ENCODE peak calls at places on chromosome 2, in seven cellular contexts. E is K562, T is HepG2, P is HCT116, M is SK-N-SH, B is H1, I is GM12878. Q is an unnamed sample.

GRCh38 chr2:109128048-109128465 is 948 bp upstream of the SH3RF3 start:
- DNase-seq in B (peak; percentile 90), T (peak; percentile 47), M (peak; percentile 96), I (no peak), E (peak; percentile 64), P (peak; percentile 26), Q (peak; percentile 32)

GRCh38 chr2:100956081-100956480 is 46.0 kb upstream of the RPL31 start:
- DNase-seq in T (no peak), E (no peak), P (no peak), B (no peak), M (no peak), I (no peak), Q (no peak)

GRCh38 chr2:187976259-187976658 is 315.4 kb upstream of the GULP1 start:
- DNase-seq in I (no peak), M (no peak), B (no peak), T (no peak), E (no peak), P (no peak), Q (no peak)

GRCh38 chr2:180122874-180123273 is 115.8 kb upstream of the CWC22 start:
- DNase-seq in B (no peak), T (no peak), I (no peak), M (no peak), E (no peak), P (no peak), Q (no peak)

GRCh38 chr2:207290833-207291232 is 125.1 kb upstream of the KLF7 start:
- DNase-seq in B (no peak), P (no peak), T (no peak), M (no peak), I (no peak), E (no peak), Q (no peak)

GRCh38 chr2:215770668-215771067 is 242.7 kb downstream of the MREG start:
- DNase-seq in I (no peak), T (no peak), B (no peak), P (no peak), M (no peak), E (no peak), Q (no peak)

GRCh38 chr2:1517786-1518500 is 104.7 kb downstream of the TPO start:
- DNase-seq in B (no peak), E (no peak), T (no peak), M (no peak), P (no peak), I (no peak), Q (no peak)

GRCh38 chr2:68925298-68925885 is 27.3 kb downstream of the GKN2 start:
- DNase-seq in T (peak; percentile 55), B (no peak), E (peak; percentile 63), P (peak; percentile 48), M (peak; percentile 55), I (peak; percentile 12), Q (peak; percentile 41)

GRCh38 chr2:208269091-208269490 is 3.0 kb downstream of the PIKFYVE start:
- DNase-seq in T (peak; percentile 35), M (no peak), E (no peak), B (no peak), P (no peak), I (no peak), Q (no peak)

GRCh38 chr2:207135340-207135739 is 30.4 kb downstream of the KLF7 start:
- DNase-seq in I (no peak), P (no peak), T (no peak), E (no peak), M (no peak), B (no peak), Q (no peak)

GRCh38 chr2:188245230-188245629 is 46.4 kb upstream of the GULP1 start:
- DNase-seq in B (no peak), E (no peak), P (no peak), M (no peak), I (no peak), T (no peak), Q (no peak)

GRCh38 chr2:157830696-157831570 is 45.2 kb downstream of the ACVR1 start:
- DNase-seq in B (no peak), P (peak; percentile 67), I (no peak), M (no peak), T (peak; percentile 52), E (no peak), Q (no peak)

GRCh38 chr2:27308359-27308875 is at the start of gene UCN:
- DNase-seq in P (no peak), I (no peak), B (peak; percentile 87), M (peak; percentile 82), E (no peak), T (no peak), Q (no peak)

GRCh38 chr2:9271691-9272090 is 65.1 kb downstream of the ASAP2 start:
- DNase-seq in E (no peak), M (no peak), B (no peak), I (no peak), T (no peak), P (no peak), Q (no peak)

GRCh38 chr2:60331106-60331809 is 222.2 kb downstream of the BCL11A start:
- DNase-seq in B (no peak), P (no peak), E (no peak), M (no peak), T (no peak), I (no peak), Q (no peak)

GRCh38 chr2:122414911-122415310 is 659.5 kb downstream of the TSN start:
- DNase-seq in I (no peak), E (no peak), M (no peak), P (no peak), T (no peak), B (no peak), Q (peak; percentile 15)

GRCh38 chr2:66481100-66481549 is 46.2 kb downstream of the MEIS1 start:
- DNase-seq in B (no peak), I (no peak), M (no peak), T (no peak), P (no peak), E (peak; percentile 50), Q (no peak)

GRCh38 chr2:181807526-181807925 is 84.0 kb upstream of the ITPRID2 start:
- DNase-seq in M (no peak), T (no peak), E (no peak), I (no peak), B (no peak), P (no peak), Q (no peak)

DNA sequence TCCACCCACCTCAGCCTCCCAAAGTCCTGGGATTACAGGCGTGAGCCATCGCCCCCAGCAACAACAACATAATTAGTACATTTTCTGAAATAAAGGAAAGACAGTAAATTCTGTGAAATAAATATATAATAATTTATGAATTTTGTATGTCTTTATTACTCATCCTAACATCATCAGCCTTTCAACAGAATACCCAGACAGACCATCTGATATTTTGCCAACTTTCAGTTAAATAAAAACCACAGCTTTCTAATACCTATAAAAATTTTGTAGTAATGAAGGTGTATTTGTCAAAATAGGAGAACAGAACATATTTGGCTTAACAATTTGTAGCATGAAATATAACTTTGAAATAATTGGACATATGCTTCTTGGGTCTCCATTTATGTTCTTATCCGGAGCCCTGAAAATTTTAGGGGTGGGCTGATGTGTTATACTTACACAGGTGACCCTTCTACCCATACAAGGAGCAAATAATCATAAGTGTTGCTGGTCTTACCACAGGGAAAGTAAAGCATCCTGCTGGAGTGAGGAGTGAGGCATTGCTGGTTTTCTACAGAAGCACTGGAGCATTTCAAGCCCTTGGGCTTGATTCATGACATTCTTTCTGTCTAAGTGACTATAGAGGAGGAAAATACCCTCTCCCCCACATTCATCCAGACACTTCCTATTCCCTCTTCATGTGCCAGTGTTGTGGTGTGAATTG is 99.3 kb downstream of the SPOPL start:
- DNase-seq in M (no peak), P (no peak), T (no peak), B (no peak), I (no peak), E (no peak), Q (no peak)
- TF ChIP-seq JUND in M (no peak), P (no peak), T (no peak), B (no peak), I (no peak), E (no peak), Q (no peak)

GRCh38 chr2:232894251-232894650 is 24.2 kb downstream of the SNORC start:
- DNase-seq in B (no peak), P (no peak), M (no peak), I (no peak), T (no peak), E (no peak), Q (no peak)
- TF ChIP-seq JUND in B (no peak), P (no peak), M (no peak), I (no peak), T (no peak), E (no peak), Q (no peak)

GRCh38 chr2:95276888-95277245 is 2.6 kb downstream of the PROM2 start:
- DNase-seq in M (no peak), B (no peak), T (no peak), E (no peak), I (no peak), P (no peak), Q (no peak)

GRCh38 chr2:95278637-95279225 is 4.5 kb downstream of the PROM2 start:
- DNase-seq in M (no peak), E (no peak), P (no peak), B (no peak), T (no peak), I (no peak), Q (no peak)

GRCh38 chr2:95278051-95278471 is 3.8 kb downstream of the PROM2 start:
- DNase-seq in I (no peak), M (no peak), T (no peak), E (peak; percentile 25), B (no peak), P (peak; percentile 48), Q (no peak)

GRCh38 chr2:95276244-95276887 is 2.1 kb downstream of the PROM2 start:
- DNase-seq in M (no peak), P (no peak), T (no peak), E (no peak), B (no peak), I (no peak), Q (no peak)

DNA sequence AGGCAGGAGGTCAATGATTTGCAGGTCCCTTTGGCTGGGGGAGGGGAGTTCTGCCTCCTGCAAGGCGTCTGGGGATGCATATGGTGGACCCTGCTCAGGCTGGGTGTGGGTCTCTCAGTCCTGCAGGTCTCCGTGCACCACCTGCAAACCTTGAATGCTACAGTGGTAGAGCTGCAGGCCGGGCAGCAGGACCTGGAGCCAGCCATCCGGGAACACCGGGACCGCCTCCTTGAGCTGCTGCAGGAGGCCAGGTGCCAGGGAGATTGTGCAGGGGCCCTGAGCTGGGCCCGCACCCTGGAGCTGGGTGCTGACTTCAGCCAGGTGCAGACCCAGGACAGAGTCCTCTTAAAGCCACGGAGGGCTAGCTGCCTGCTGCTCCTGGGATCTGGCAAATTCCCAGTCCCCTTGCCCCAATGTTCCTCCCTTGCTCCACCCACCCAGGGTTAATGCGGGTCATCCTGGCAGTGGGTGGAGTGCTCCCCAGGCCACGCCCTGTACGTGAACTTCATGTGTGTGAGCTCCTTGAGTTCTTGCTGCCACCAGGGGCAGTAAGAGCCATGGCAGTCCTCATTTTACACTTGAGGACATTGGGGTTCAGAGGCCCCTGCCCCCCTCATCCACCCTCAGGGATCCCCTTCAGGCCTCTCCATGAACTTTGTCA is 3.1 kb downstream of the PROM2 start:
- DNase-seq in B (no peak), I (no peak), P (peak; percentile 23), T (peak; percentile 12), M (no peak), E (peak; percentile 66), Q (peak; percentile 54)
- TF ChIP-seq JUND in B (no peak), I (no peak), P (no peak), T (no peak), M (no peak), E (no peak), Q (no peak)

DNA sequence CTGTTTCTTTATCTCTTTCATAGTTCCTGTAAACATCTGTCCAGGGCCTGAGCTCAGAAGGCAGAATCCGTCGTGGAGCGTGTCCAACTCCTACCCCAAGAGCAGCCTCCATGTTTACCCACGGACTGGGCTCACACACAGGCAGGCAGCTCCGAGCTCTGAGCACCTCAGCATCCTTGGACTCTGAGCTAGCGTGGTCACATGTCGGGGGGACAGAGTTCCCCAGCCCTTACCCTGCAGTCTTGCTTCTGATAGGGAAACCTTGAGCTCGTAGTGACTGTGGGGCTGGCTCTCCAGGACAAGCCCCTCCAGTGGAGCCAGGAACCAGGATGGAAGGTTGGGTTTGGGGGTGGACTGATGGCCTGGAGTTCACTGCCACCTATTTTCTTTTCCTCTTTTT is 15.1 kb upstream of the ST3GAL5 start:
- DNase-seq in T (peak; percentile 43), M (no peak), E (no peak), I (no peak), B (no peak), P (no peak), Q (no peak)
- TF ChIP-seq JUND in T (no peak), M (no peak), E (no peak), I (no peak), B (no peak), P (no peak), Q (no peak)

Q was measured in T47D.